ENCODE peak calls at places on chromosomes 16 and 17, in ten cellular contexts. K, I, J, B, N, D, G, W, Y and O are unnamed samples.

GRCh38 chr16:69363281-69363717 is 11.7 kb upstream of the TMED6 start:
- DNase-seq in K (no peak), I (no peak), J (no peak), B (no peak), N (no peak), D (no peak), G (no peak), W (no peak), Y (no peak), O (no peak)

GRCh38 chr17:76909971-76910760 is 42.0 kb downstream of the MGAT5B start:
- DNase-seq in K (peak), I (no peak), J (no peak), B (peak), N (peak), D (no peak), G (peak), W (peak), Y (no peak), O (no peak)

GRCh38 chr17:32489320-32490100 is 2.7 kb downstream of the CDK5R1 start:
- DNase-seq in K (no peak), I (no peak), J (no peak), B (no peak), N (no peak), D (no peak), G (no peak), W (no peak), Y (no peak), O (no peak)

GRCh38 chr17:1957037-1957436 is 68.1 kb downstream of the RTN4RL1 start:
- DNase-seq in K (peak), I (no peak), J (no peak), B (no peak), N (no peak), D (no peak), G (no peak), W (no peak), Y (no peak), O (no peak)

GRCh38 chr17:39996789-39997188 is 16.2 kb downstream of the PSMD3 start:
- DNase-seq in K (no peak), I (no peak), J (no peak), B (no peak), N (no peak), D (no peak), G (no peak), W (no peak), Y (no peak), O (no peak)

GRCh38 chr16:82681592-82681991 is 54.8 kb downstream of the CDH13 start:
- DNase-seq in K (no peak), I (no peak), J (no peak), B (no peak), N (no peak), D (no peak), G (no peak), W (no peak), Y (peak), O (no peak)

GRCh38 chr17:7323731-7324437 is 5.3 kb downstream of the NEURL4 start:
- DNase-seq in K (no peak), I (no peak), J (no peak), B (peak), N (peak), D (peak), G (peak), W (peak), Y (no peak), O (peak)

GRCh38 chr16:51175081-51175480 is 24.0 kb upstream of the SALL1 start:
- DNase-seq in K (no peak), I (no peak), J (no peak), B (no peak), N (no peak), D (no peak), G (no peak), W (no peak), Y (no peak), O (no peak)

GRCh38 chr17:46995841-46996571 is 17.0 kb upstream of the RPRML start:
- DNase-seq in K (peak), I (peak), J (no peak), B (peak), N (no peak), D (no peak), G (peak), W (no peak), Y (no peak), O (no peak)

GRCh38 chr16:1470543-1471251 is 4.1 kb downstream of the CLCN7 start:
- DNase-seq in K (peak), I (no peak), J (no peak), B (peak), N (no peak), D (no peak), G (peak), W (no peak), Y (no peak), O (no peak)

GRCh38 chr17:40978752-40979151 is 5.4 kb downstream of the KRT40 start:
- DNase-seq in K (no peak), I (no peak), J (no peak), B (no peak), N (no peak), D (no peak), G (no peak), W (no peak), Y (no peak), O (no peak)

GRCh38 chr17:35414247-35414646 is 18.1 kb downstream of the SLFN12 start:
- DNase-seq in K (no peak), I (no peak), J (no peak), B (no peak), N (no peak), D (no peak), G (no peak), W (no peak), Y (no peak), O (no peak)

GRCh38 chr17:31381165-31381668 is 10.3 kb upstream of the RAB11FIP4 start:
- DNase-seq in K (no peak), I (no peak), J (no peak), B (no peak), N (no peak), D (no peak), G (no peak), W (no peak), Y (no peak), O (no peak)

GRCh38 chr17:77884967-77885641 is 73.4 kb upstream of the TNRC6C start:
- DNase-seq in K (no peak), I (no peak), J (peak), B (no peak), N (no peak), D (no peak), G (no peak), W (no peak), Y (no peak), O (peak)

GRCh38 chr17:50279181-50279526 is 4.9 kb downstream of the TMEM92 start:
- DNase-seq in K (peak), I (no peak), J (no peak), B (peak), N (no peak), D (no peak), G (no peak), W (no peak), Y (no peak), O (no peak)

GRCh38 chr17:6019959-6020358 is 50.2 kb upstream of the WSCD1 start:
- DNase-seq in K (peak), I (no peak), J (no peak), B (no peak), N (no peak), D (no peak), G (no peak), W (no peak), Y (no peak), O (no peak)

GRCh38 chr17:77882481-77883212 is 75.9 kb upstream of the TNRC6C start:
- DNase-seq in K (no peak), I (no peak), J (no peak), B (peak), N (peak), D (peak), G (no peak), W (peak), Y (no peak), O (peak)

GRCh38 chr16:1030381-1030901 is 42.1 kb upstream of the SSTR5 start:
- DNase-seq in K (no peak), I (no peak), J (no peak), B (no peak), N (no peak), D (no peak), G (no peak), W (no peak), Y (no peak), O (no peak)